ENCODE peak calls at places on chromosomes 5 and 9, in five cellular contexts. One of them, this sample, is unnamed.

GRCh38 chr9:73215249-73215648 is 63.6 kb downstream of the ANXA1 start:
- DNase-seq in cardiac muscle cell: no peak
- DNase-seq in psoas muscle: no peak
- DNase-seq in breast epithelium: no peak
- DNase-seq in adrenal gland: no peak
- DNase-seq in this sample: no peak

GRCh38 chr9:136840877-136841645 is 1.2 kb upstream of the AJM1 start:
- DNase-seq in cardiac muscle cell: peak; percentile 63
- DNase-seq in psoas muscle: peak; percentile 72
- DNase-seq in breast epithelium: no peak
- DNase-seq in adrenal gland: peak; percentile 80
- DNase-seq in this sample: no peak

GRCh38 chr5:102450313-102450990 is 48.3 kb downstream of the SLCO6A1 start:
- DNase-seq in cardiac muscle cell: no peak
- DNase-seq in psoas muscle: no peak
- DNase-seq in breast epithelium: no peak
- DNase-seq in adrenal gland: no peak
- DNase-seq in this sample: no peak

GRCh38 chr9:108168451-108168850 is 678.9 kb upstream of the KLF4 start:
- DNase-seq in cardiac muscle cell: no peak
- DNase-seq in psoas muscle: peak; percentile 55
- DNase-seq in breast epithelium: no peak
- DNase-seq in adrenal gland: no peak
- DNase-seq in this sample: no peak

GRCh38 chr5:131242728-131243255 is 21.1 kb upstream of the CDC42SE2 start:
- DNase-seq in cardiac muscle cell: peak; percentile 52
- DNase-seq in psoas muscle: no peak
- DNase-seq in breast epithelium: no peak
- DNase-seq in adrenal gland: no peak
- DNase-seq in this sample: no peak

GRCh38 chr5:83029912-83030311 is 47.3 kb downstream of the TMEM167A start:
- DNase-seq in cardiac muscle cell: peak; percentile 40
- DNase-seq in psoas muscle: no peak
- DNase-seq in breast epithelium: no peak
- DNase-seq in adrenal gland: no peak
- DNase-seq in this sample: no peak

GRCh38 chr9:125475385-125475784 is 213.8 kb downstream of the GAPVD1 start:
- DNase-seq in cardiac muscle cell: no peak
- DNase-seq in psoas muscle: no peak
- DNase-seq in breast epithelium: no peak
- DNase-seq in adrenal gland: no peak
- DNase-seq in this sample: no peak

GRCh38 chr5:141388661-141389060 is 1.2 kb downstream of the PCDHGB4 start:
- DNase-seq in cardiac muscle cell: no peak
- DNase-seq in psoas muscle: no peak
- DNase-seq in breast epithelium: no peak
- DNase-seq in adrenal gland: no peak
- DNase-seq in this sample: no peak

GRCh38 chr5:113293068-113293571 is 141.7 kb downstream of the TSSK1B start:
- DNase-seq in cardiac muscle cell: peak; percentile 22
- DNase-seq in psoas muscle: no peak
- DNase-seq in breast epithelium: no peak
- DNase-seq in adrenal gland: no peak
- DNase-seq in this sample: no peak

GRCh38 chr5:145204741-145205140 is 630.4 kb downstream of the PRELID2 start:
- DNase-seq in cardiac muscle cell: no peak
- DNase-seq in psoas muscle: peak; percentile 30
- DNase-seq in breast epithelium: no peak
- DNase-seq in adrenal gland: no peak
- DNase-seq in this sample: no peak

GRCh38 chr5:78626009-78626571 is 22.5 kb downstream of the LHFPL2 start:
- DNase-seq in cardiac muscle cell: peak; percentile 37
- DNase-seq in psoas muscle: no peak
- DNase-seq in breast epithelium: no peak
- DNase-seq in adrenal gland: no peak
- DNase-seq in this sample: no peak

GRCh38 chr5:93805616-93806393 is 64.4 kb upstream of the POU5F2 start:
- DNase-seq in cardiac muscle cell: no peak
- DNase-seq in psoas muscle: no peak
- DNase-seq in breast epithelium: no peak
- DNase-seq in adrenal gland: no peak
- DNase-seq in this sample: no peak

DNA sequence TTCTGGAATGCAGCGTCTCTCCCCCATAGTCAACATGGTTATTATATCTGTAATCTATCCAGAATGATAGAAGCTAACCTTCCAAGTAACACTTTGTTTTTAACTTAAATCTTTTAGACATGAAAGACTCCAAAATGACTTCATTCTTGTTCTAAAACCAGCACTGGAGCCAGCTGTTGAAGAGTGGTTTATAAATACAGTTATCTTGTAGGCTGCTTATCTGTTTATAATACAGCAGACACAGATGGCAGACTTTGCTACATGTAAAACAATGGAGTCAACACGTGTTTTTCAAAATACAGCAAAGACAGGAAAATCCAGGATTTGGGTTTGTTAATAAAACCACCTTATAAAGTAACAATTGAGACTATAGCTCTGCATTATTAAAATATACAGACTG is 48.8 kb upstream of the RETREG1 start:
- DNase-seq in cardiac muscle cell: peak; percentile 25
- DNase-seq in psoas muscle: no peak
- DNase-seq in breast epithelium: no peak
- DNase-seq in adrenal gland: no peak
- DNase-seq in this sample: no peak
- H3K36me3 ChIP-seq in cardiac muscle cell: peaks cover 7% of the 10 kb centered on the region
- H3K36me3 ChIP-seq in psoas muscle: peaks cover 14% of the 10 kb centered on the region
- H3K36me3 ChIP-seq in breast epithelium: no peaks in the 10 kb centered on the region
- H3K36me3 ChIP-seq in adrenal gland: no peaks in the 10 kb centered on the region
- H3K36me3 ChIP-seq in this sample: peaks cover 39% of the 10 kb centered on the region

GRCh38 chr9:133100518-133101355 is 20.3 kb downstream of the RALGDS start:
- DNase-seq in cardiac muscle cell: no peak
- DNase-seq in psoas muscle: no peak
- DNase-seq in breast epithelium: peak; percentile 43
- DNase-seq in adrenal gland: no peak
- DNase-seq in this sample: no peak

GRCh38 chr9:133103183-133103986 is 17.7 kb downstream of the RALGDS start:
- DNase-seq in cardiac muscle cell: peak; percentile 44
- DNase-seq in psoas muscle: peak; percentile 88
- DNase-seq in breast epithelium: no peak
- DNase-seq in adrenal gland: peak; percentile 74
- DNase-seq in this sample: no peak

GRCh38 chr9:133103987-133104505 is 17.0 kb downstream of the RALGDS start:
- DNase-seq in cardiac muscle cell: no peak
- DNase-seq in psoas muscle: peak; percentile 49
- DNase-seq in breast epithelium: no peak
- DNase-seq in adrenal gland: peak; percentile 14
- DNase-seq in this sample: no peak

GRCh38 chr9:133101356-133102189 is 19.5 kb downstream of the RALGDS start:
- DNase-seq in cardiac muscle cell: no peak
- DNase-seq in psoas muscle: no peak
- DNase-seq in breast epithelium: peak; percentile 31
- DNase-seq in adrenal gland: no peak
- DNase-seq in this sample: peak; percentile 64

DNA sequence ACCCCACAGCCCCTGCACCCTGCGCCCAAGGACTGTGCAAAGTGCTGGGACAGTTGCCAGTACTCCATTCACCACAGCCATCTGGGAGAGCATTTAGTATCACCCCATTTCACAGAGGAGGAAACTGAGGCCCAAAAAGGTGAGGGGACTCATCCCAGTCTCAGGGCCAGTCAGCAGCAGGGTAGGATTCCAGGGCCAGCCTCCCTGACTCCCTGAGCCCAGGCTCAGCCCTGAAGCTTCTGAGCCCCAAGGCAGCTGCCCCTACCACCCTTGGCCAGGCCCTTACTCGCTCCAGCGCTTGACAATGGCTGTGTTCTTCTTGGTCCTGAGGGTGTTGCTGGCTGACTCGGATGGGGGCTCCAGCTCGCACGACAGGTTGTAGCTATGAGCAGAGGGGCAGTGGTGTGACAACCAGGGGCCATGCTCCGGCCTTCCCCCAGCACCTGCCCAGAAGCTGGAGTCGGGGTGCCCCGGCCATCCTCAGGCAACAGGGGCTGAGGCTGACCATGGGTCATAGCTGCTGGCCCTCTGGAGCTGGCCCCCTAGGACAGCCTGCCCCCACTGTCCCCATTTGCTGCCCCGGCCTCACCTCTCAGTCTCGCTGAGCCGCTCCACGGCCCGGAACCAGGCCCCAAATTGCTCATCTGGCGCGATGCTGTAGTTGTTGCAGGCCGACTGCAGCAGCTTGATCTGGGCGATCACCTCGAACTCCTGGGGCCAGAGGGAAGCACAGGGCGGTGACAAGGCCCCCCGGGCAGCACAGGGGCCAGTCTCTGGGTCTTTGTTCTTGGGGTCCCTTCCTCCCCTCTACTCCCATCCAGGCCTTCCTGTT is 18.6 kb downstream of the RALGDS start:
- DNase-seq in cardiac muscle cell: no peak
- DNase-seq in psoas muscle: peak; percentile 37
- DNase-seq in breast epithelium: no peak
- DNase-seq in adrenal gland: no peak
- DNase-seq in this sample: no peak
- H3K36me3 ChIP-seq in cardiac muscle cell: peaks cover 40% of the 10 kb centered on the region
- H3K36me3 ChIP-seq in psoas muscle: peaks cover 98% of the 10 kb centered on the region
- H3K36me3 ChIP-seq in breast epithelium: peaks cover 30% of the 10 kb centered on the region
- H3K36me3 ChIP-seq in adrenal gland: no peaks in the 10 kb centered on the region
- H3K36me3 ChIP-seq in this sample: peaks cover 100% of the 10 kb centered on the region

DNA sequence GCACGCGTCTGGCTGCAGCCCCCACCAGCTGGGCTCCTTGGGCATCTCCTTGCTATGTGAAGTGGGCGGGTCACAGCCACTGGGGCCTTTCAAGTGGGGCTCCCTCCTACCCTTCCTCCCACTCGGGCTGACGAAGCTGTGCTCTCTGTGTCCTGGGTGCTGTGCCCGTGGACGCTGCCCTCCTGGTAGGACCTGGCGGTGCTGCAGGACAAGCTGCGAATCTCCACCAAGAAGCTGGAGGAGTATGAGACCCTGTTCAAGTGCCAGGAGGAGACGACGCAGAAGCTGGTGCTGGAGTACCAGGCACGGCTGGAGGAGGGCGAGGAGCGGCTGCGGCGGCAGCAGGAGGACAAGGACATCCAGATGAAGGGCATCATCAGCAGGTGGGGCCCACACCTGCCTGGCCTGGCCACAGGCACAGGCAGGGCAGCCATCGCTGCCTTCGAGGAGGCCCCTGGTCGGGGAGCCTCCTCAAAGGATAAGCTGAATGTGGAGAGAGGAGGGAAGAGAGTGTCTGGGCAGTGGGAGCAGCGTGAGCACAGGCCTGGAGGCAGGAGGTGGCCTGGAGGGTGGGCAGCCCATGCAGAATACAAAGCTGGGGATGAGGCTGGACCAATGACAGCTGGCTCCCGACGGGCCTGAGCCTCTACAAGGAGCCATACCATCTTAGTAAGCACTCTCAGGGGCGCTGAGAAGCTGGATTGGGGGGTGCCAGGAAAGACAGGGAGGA is 124.7 kb downstream of the DAB2IP start:
- DNase-seq in cardiac muscle cell: no peak
- DNase-seq in psoas muscle: no peak
- DNase-seq in breast epithelium: no peak
- DNase-seq in adrenal gland: no peak
- DNase-seq in this sample: peak; percentile 50
- H3K36me3 ChIP-seq in cardiac muscle cell: peaks cover 44% of the 10 kb centered on the region
- H3K36me3 ChIP-seq in psoas muscle: peaks cover 77% of the 10 kb centered on the region
- H3K36me3 ChIP-seq in breast epithelium: peaks cover 7% of the 10 kb centered on the region
- H3K36me3 ChIP-seq in adrenal gland: no peaks in the 10 kb centered on the region
- H3K36me3 ChIP-seq in this sample: peaks cover 85% of the 10 kb centered on the region

GRCh38 chr9:122287214-122287613 is 22.5 kb downstream of the MRRF start:
- DNase-seq in cardiac muscle cell: no peak
- DNase-seq in psoas muscle: no peak
- DNase-seq in breast epithelium: no peak
- DNase-seq in adrenal gland: no peak
- DNase-seq in this sample: no peak

GRCh38 chr9:122291458-122291857 is 26.8 kb downstream of the MRRF start:
- DNase-seq in cardiac muscle cell: no peak
- DNase-seq in psoas muscle: no peak
- DNase-seq in breast epithelium: no peak
- DNase-seq in adrenal gland: no peak
- DNase-seq in this sample: no peak

GRCh38 chr9:122281368-122281767 is 16.7 kb downstream of the MRRF start:
- DNase-seq in cardiac muscle cell: no peak
- DNase-seq in psoas muscle: no peak
- DNase-seq in breast epithelium: no peak
- DNase-seq in adrenal gland: no peak
- DNase-seq in this sample: no peak

DNA sequence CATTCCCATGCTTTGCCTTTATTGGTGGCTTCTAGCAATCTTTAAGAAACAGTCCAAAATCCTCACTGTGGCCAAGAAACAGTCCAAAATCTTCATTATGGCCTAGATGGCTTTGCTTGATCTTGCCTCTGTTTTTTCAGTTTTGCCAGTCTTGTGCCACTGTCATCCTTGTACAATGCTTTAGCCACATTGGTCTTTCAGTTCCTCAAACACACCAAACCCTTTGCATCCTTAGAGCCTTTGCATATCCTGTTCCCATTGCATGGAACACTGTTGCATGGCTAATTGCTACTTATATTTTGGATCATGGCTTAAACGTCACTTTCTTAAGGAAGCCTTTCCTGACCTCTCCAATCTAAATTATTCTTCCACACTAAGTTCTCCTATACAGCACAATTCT is 22.1 kb downstream of the MRRF start:
- DNase-seq in cardiac muscle cell: no peak
- DNase-seq in psoas muscle: no peak
- DNase-seq in breast epithelium: no peak
- DNase-seq in adrenal gland: no peak
- DNase-seq in this sample: no peak
- H3K36me3 ChIP-seq in cardiac muscle cell: peaks cover 37% of the 10 kb centered on the region
- H3K36me3 ChIP-seq in psoas muscle: peaks cover 77% of the 10 kb centered on the region
- H3K36me3 ChIP-seq in breast epithelium: peaks cover 9% of the 10 kb centered on the region
- H3K36me3 ChIP-seq in adrenal gland: no peaks in the 10 kb centered on the region
- H3K36me3 ChIP-seq in this sample: peaks cover 49% of the 10 kb centered on the region

GRCh38 chr5:178883815-178884430 is 11.8 kb upstream of the ZFP2 start:
- DNase-seq in cardiac muscle cell: no peak
- DNase-seq in psoas muscle: no peak
- DNase-seq in breast epithelium: no peak
- DNase-seq in adrenal gland: no peak
- DNase-seq in this sample: no peak
- H3K36me3 ChIP-seq in cardiac muscle cell: peaks cover 25% of the 10 kb centered on the region
- H3K36me3 ChIP-seq in psoas muscle: peaks cover 76% of the 10 kb centered on the region
- H3K36me3 ChIP-seq in breast epithelium: peaks cover 20% of the 10 kb centered on the region
- H3K36me3 ChIP-seq in adrenal gland: no peaks in the 10 kb centered on the region
- H3K36me3 ChIP-seq in this sample: peaks cover 84% of the 10 kb centered on the region